ENCODE peak calls at places on chromosomes 16 and 17, in four cellular contexts. L is endothelial cell of umbilical vein, Q is astrocyte, H is mammary epithelial cell. G is an unnamed sample.

GRCh38 chr17:35245196-35245486 is 2.3 kb downstream of the SLFN5 start:
- DNase-seq in L (peak; percentile 77), Q (peak; percentile 88), H (peak; percentile 92), G (peak; percentile 83)

GRCh38 chr16:68355447-68356248 is 44.8 kb downstream of the PRMT7 start:
- DNase-seq in L (no peak), Q (no peak), H (no peak), G (no peak)

GRCh38 chr16:86554917-86555762 is at the start of gene MTHFSD:
- DNase-seq in L (peak; percentile 90), Q (peak; percentile 76), H (peak; percentile 85), G (peak; percentile 88)

GRCh38 chr17:42025191-42025579 is 5.3 kb downstream of the NKIRAS2 start:
- DNase-seq in L (no peak), Q (no peak), H (no peak), G (no peak)

GRCh38 chr17:77959216-77959925 is 868 bp downstream of the TNRC6C start:
- DNase-seq in L (no peak), Q (no peak), H (peak; percentile 19), G (no peak)

GRCh38 chr16:75491876-75492275 is 3.4 kb downstream of the CHST6 start:
- DNase-seq in L (no peak), Q (no peak), H (peak; percentile 36), G (peak; percentile 40)

GRCh38 chr17:76805319-76805718 is 62.9 kb upstream of the MGAT5B start:
- DNase-seq in L (no peak), Q (no peak), H (peak; percentile 53), G (peak; percentile 61)

GRCh38 chr17:75773121-75773807 is 8.3 kb upstream of the GALK1 start:
- DNase-seq in L (no peak), Q (no peak), H (no peak), G (no peak)

GRCh38 chr16:11181889-11182279 is 74.1 kb downstream of the SOCS1 start:
- DNase-seq in L (no peak), Q (peak; percentile 12), H (peak; percentile 44), G (no peak)

GRCh38 chr17:31535581-31535981 is 144.1 kb downstream of the RAB11FIP4 start:
- DNase-seq in L (no peak), Q (no peak), H (no peak), G (no peak)

GRCh38 chr16:19071811-19072777 is 4.7 kb downstream of the COQ7 start:
- DNase-seq in L (peak; percentile 70), Q (peak; percentile 11), H (peak; percentile 53), G (peak; percentile 69)

GRCh38 chr16:30924086-30924714 is 828 bp downstream of the FBXL19 start:
- DNase-seq in L (no peak), Q (no peak), H (no peak), G (no peak)

GRCh38 chr17:76155988-76156661 is 15.1 kb upstream of the FOXJ1 start:
- DNase-seq in L (no peak), Q (no peak), H (no peak), G (no peak)

GRCh38 chr17:34615326-34615725 is 35.9 kb downstream of the TMEM132E start:
- DNase-seq in L (no peak), Q (no peak), H (no peak), G (no peak)

GRCh38 chr16:87185983-87186382 is 131.2 kb downstream of the C16orf95 start:
- DNase-seq in L (no peak), Q (no peak), H (no peak), G (no peak)

GRCh38 chr17:38566666-38567031 is 39.1 kb downstream of the SRCIN1 start:
- DNase-seq in L (no peak), Q (no peak), H (no peak), G (no peak)

GRCh38 chr16:29809850-29810698 is 1.9 kb upstream of the PRRT2 start:
- DNase-seq in L (no peak), Q (no peak), H (no peak), G (peak; percentile 17)

GRCh38 chr17:11986939-11987329 is 10.3 kb downstream of the ZNF18 start:
- DNase-seq in L (peak; percentile 72), Q (peak; percentile 36), H (peak; percentile 47), G (peak; percentile 84)

GRCh38 chr16:61654962-61655361 is 381.3 kb downstream of the CDH8 start:
- DNase-seq in L (no peak), Q (no peak), H (no peak), G (no peak)

GRCh38 chr17:41800601-41801373 is 11.0 kb downstream of the P3H4 start:
- DNase-seq in L (no peak), Q (peak; percentile 69), H (peak; percentile 100), G (peak; percentile 94)

GRCh38 chr16:19008245-19008644 is 24.5 kb downstream of the TMC7 start:
- DNase-seq in L (no peak), Q (peak; percentile 96), H (peak; percentile 94), G (peak; percentile 50)

GRCh38 chr17:50133028-50133768 is 3.2 kb upstream of the SAMD14 start:
- DNase-seq in L (no peak), Q (peak; percentile 59), H (no peak), G (peak; percentile 47)

GRCh38 chr17:40542562-40543411 is 22.5 kb downstream of the CCR7 start:
- DNase-seq in L (peak; percentile 67), Q (peak; percentile 91), H (peak; percentile 96), G (no peak)

GRCh38 chr17:83203472-83204221 is 124.2 kb downstream of the METRNL start:
- DNase-seq in L (peak; percentile 23), Q (no peak), H (no peak), G (no peak)

GRCh38 chr16:66551362-66551761 is 1.0 kb upstream of the CKLF start:
- DNase-seq in L (peak; percentile 24), Q (no peak), H (no peak), G (peak; percentile 37)

GRCh38 chr17:5763595-5763994 is 179.3 kb upstream of the NLRP1 start:
- DNase-seq in L (no peak), Q (no peak), H (no peak), G (no peak)

GRCh38 chr16:51125992-51126391 is 25.1 kb downstream of the SALL1 start:
- DNase-seq in L (no peak), Q (no peak), H (no peak), G (no peak)

GRCh38 chr17:46013502-46014165 is 14.6 kb downstream of the STH start:
- DNase-seq in L (no peak), Q (no peak), H (peak; percentile 22), G (peak; percentile 20)

GRCh38 chr17:47203984-47204721 is 5.0 kb upstream of the MYL4 start:
- DNase-seq in L (no peak), Q (peak; percentile 53), H (peak; percentile 38), G (no peak)

GRCh38 chr17:48720263-48721008 is 1.9 kb downstream of the PRAC1 start:
- DNase-seq in L (no peak), Q (no peak), H (no peak), G (peak; percentile 55)
- TF ChIP-seq EZH2 in L (peak; percentile 29), Q (peak; percentile 38), H (peak; percentile 90), G (no peak)

DNA sequence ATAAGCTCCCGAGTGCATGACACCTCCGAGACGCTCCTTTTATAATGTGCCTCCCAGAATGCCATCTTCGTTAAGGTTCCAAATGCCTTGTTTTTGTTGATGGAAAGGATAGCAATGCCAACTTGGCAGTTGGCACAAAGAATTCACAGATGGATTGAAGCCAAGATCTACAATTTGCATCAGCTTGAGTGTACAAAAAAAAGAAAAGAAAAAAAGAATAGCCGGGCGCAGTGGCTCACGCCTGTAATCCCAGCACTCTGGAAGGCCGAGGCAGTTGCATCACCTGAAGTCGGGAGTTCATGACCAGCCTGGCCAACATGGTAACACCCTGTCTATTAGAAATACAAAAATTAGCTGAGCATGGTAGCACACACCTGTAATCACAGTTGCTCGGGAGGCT is 7.6 kb downstream of the TBC1D16 start:
- DNase-seq in L (peak; percentile 46), Q (no peak), H (no peak), G (no peak)
- H3K27ac ChIP-seq in L (no peak overlapping the region), Q (no peak overlapping the region), H (no peak overlapping the region), G (no peak overlapping the region)

DNA sequence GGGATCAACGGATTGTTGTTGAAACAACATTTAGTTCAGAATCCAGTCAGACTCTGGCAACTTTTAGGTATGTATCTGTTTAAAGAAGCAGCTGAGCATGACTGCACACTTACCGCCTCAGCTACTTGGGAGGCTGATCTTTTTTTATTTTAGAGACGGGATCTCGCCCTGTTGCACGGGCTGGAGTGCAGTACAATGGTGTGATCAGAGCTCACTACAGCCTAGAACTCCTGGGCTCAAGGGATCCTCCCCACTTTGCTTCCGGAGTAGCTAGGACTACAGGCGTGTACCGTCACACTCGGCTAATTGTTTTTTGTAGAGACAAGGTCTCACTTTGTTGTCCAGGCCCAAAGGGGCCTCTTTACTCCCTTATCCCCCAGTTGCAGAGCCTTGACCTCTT is 2.3 kb downstream of the SPG7 start:
- DNase-seq in L (no peak), Q (no peak), H (no peak), G (no peak)
- H3K9ac ChIP-seq in L (no peak overlapping the region), Q (no peak overlapping the region), H (no peak overlapping the region), G (no peak overlapping the region)

DNA sequence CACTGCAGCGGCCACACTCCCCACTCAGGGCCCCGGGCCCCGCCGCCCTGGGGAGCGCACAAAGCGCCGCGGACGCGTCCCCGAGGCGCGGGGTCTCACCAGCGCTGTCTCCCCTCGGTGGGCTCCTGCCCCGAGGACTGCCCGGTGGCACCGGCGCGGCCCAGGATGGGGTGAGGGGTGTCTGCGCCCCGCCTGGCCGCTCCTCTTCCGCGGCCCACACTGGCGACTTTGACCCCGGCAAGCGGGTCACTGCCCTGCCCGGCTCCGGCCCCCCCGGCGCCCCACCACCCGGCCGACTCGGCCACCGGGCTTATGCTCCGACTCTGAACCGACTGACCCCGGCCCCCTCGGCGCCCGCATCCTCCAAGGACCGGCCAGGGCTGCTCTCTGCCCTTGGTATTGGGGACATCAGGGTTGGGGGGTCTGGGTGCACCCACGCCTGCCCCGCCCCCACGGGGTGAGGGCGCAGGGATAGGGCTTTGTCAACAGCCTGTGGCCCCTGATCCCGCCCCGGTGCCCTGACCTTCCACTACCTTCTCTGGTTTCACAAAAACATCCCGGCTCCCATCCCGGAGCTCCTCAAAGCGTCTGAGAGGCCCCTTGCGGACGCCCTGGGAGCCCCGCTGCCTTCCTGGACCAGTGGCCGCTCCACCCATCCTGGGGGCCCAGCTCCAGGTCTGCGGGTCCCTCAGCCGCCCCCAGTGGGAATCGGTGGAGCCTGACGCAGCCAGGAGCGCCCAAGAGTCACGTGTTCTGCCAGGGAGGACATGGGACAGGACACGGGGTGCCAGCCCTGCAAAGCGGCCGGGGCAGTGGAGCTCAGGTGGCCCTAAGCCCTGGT is 829 bp downstream of the GCGR start:
- DNase-seq in L (no peak), Q (no peak), H (no peak), G (no peak)
- TF ChIP-seq EZH2 in L (peak; percentile 95), Q (peak; percentile 97), H (peak; percentile 59), G (peak; percentile 66)

GRCh38 chr16:14510581-14510938 is 119.5 kb downstream of the PARN start:
- DNase-seq in L (no peak), Q (no peak), H (no peak), G (no peak)

GRCh38 chr16:14509675-14510132 is 120.4 kb downstream of the PARN start:
- DNase-seq in L (no peak), Q (no peak), H (no peak), G (no peak)

GRCh38 chr16:14510939-14511797 is 118.9 kb downstream of the PARN start:
- DNase-seq in L (no peak), Q (peak; percentile 97), H (peak; percentile 95), G (peak; percentile 31)

GRCh38 chr16:14511798-14512131 is 118.3 kb downstream of the PARN start:
- DNase-seq in L (no peak), Q (no peak), H (peak; percentile 29), G (no peak)

GRCh38 chr16:14509055-14509454 is 121.0 kb downstream of the PARN start:
- DNase-seq in L (no peak), Q (peak; percentile 80), H (peak; percentile 78), G (peak; percentile 65)
- H3K27ac ChIP-seq in L (no peak overlapping the region), Q (peak overlapping the region; percentile 62), H (peak overlapping the region; percentile 12), G (peak overlapping the region; percentile 25)

GRCh38 chr17:82053556-82054263 is 2.0 kb downstream of the GPS1 start:
- DNase-seq in L (no peak), Q (no peak), H (no peak), G (no peak)
- H3K9ac ChIP-seq in L (no peak overlapping the region), Q (no peak overlapping the region), H (no peak overlapping the region), G (no peak overlapping the region)